ENCODE peak calls at places on chromosomes 1 and 21, in nine cellular contexts. E is tibial artery; N is cardiac muscle cell; Z is fibroblast of pulmonary artery; R is NB4; U is GM06990; G is lower leg skin; Y is IMR-90; F is CD4-positive, CD25-positive, alpha-beta regulatory T cell. K is an unnamed sample.

GRCh38 chr1:25922064-25922632 is 15.9 kb upstream of the STMN1 start:
- DNase-seq in E (no peak), N (no peak), Z (no peak), R (no peak), U (no peak), G (no peak), Y (no peak), F (no peak), K (no peak)

GRCh38 chr1:59285691-59286090 is 11.2 kb upstream of the FGGY start:
- DNase-seq in E (no peak), N (no peak), Z (no peak), R (peak; percentile 43), U (no peak), G (no peak), Y (peak; percentile 56), F (no peak), K (no peak)

GRCh38 chr1:179228783-179229213 is 679 bp downstream of the ABL2 start:
- DNase-seq in E (peak; percentile 37), N (peak; percentile 24), Z (no peak), R (peak; percentile 69), U (no peak), G (no peak), Y (peak; percentile 15), F (peak; percentile 1), K (peak; percentile 40)

GRCh38 chr1:29912413-29912812 is 676.1 kb downstream of the PTPRU start:
- DNase-seq in E (no peak), N (peak; percentile 56), Z (peak; percentile 45), R (peak; percentile 37), U (no peak), G (no peak), Y (peak; percentile 54), F (no peak), K (no peak)

GRCh38 chr1:167755568-167756145 is 33.9 kb downstream of the MPZL1 start:
- DNase-seq in E (no peak), N (no peak), Z (no peak), R (no peak), U (no peak), G (no peak), Y (no peak), F (no peak), K (no peak)

GRCh38 chr1:176559474-176560390 is 96.8 kb downstream of the PAPPA2 start:
- DNase-seq in E (peak; percentile 67), N (peak; percentile 71), Z (peak; percentile 66), R (peak; percentile 63), U (no peak), G (peak; percentile 51), Y (peak; percentile 53), F (no peak), K (no peak)

GRCh38 chr1:226135059-226135651 is 51.4 kb downstream of the ACBD3 start:
- DNase-seq in E (no peak), N (peak; percentile 50), Z (peak; percentile 47), R (no peak), U (no peak), G (no peak), Y (no peak), F (no peak), K (peak; percentile 45)

GRCh38 chr1:37035828-37036666 is 1.7 kb upstream of the GRIK3 start:
- DNase-seq in E (no peak), N (no peak), Z (no peak), R (peak; percentile 72), U (peak; percentile 30), G (no peak), Y (no peak), F (no peak), K (no peak)

GRCh38 chr1:53582211-53583020 is 123.2 kb downstream of the DMRTB1 start:
- DNase-seq in E (no peak), N (no peak), Z (no peak), R (no peak), U (no peak), G (no peak), Y (no peak), F (no peak), K (no peak)

GRCh38 chr1:178076607-178077006 is 17.3 kb upstream of the RASAL2 start:
- DNase-seq in E (no peak), N (no peak), Z (no peak), R (no peak), U (no peak), G (no peak), Y (no peak), F (no peak), K (no peak)

GRCh38 chr1:234168061-234168724 is 205.1 kb upstream of the COA6 start:
- DNase-seq in E (no peak), N (no peak), Z (no peak), R (no peak), U (no peak), G (no peak), Y (no peak), F (no peak), K (no peak)

GRCh38 chr21:40208960-40209359 is 341.7 kb downstream of the PCP4 start:
- DNase-seq in E (no peak), N (no peak), Z (no peak), R (no peak), U (no peak), G (no peak), Y (no peak), F (no peak), K (no peak)

GRCh38 chr1:215704089-215704860 is 137.2 kb downstream of the KCTD3 start:
- DNase-seq in E (no peak), N (peak; percentile 18), Z (peak; percentile 26), R (peak; percentile 55), U (no peak), G (no peak), Y (peak; percentile 66), F (no peak), K (no peak)

GRCh38 chr1:229229721-229230135 is 41.2 kb upstream of the RAB4A start:
- DNase-seq in E (peak; percentile 87), N (peak; percentile 89), Z (peak; percentile 85), R (peak; percentile 52), U (no peak), G (peak; percentile 89), Y (no peak), F (no peak), K (peak; percentile 61)

GRCh38 chr1:29686012-29686930 is 449.9 kb downstream of the PTPRU start:
- DNase-seq in E (no peak), N (no peak), Z (no peak), R (no peak), U (no peak), G (no peak), Y (no peak), F (no peak), K (no peak)

DNA sequence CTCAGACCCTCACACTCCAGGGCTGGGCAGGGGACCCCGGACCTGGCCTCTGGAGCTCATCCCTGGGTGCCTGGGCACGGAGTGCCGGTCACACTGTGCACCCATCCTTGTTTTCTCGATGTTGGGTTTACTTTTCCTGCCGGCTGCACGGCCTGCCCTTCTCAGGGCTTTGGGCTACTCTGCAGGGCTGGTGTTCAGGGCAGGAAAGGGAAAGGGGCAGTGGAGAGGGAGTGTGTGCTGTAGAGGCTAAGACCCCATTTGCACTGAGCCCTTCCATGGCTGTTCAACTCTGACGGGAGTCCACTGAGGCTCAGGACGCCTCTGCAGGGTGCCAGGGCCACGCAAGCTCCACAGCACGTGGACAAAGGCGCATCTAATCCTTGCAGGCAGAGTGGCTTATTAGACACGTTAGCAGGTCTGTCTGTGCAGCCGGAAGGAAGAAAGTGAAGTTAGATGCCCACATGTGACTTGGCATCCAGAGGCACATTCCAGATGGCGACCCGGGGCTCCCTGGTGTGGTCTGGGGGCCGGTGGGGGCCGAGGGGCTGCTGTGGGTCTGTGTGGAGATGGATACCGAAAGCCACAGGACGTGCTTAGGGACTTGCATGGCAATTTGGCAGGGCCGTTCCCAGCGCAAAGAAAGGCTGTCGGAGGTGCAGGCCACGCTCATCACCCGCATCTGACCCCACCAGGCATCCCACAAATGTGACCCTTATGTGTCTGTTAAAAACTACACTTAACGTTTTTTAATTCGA is 33.6 kb downstream of the COL18A1 start:
- DNase-seq in E (no peak), N (no peak), Z (no peak), R (no peak), U (no peak), G (no peak), Y (no peak), F (no peak), K (no peak)
- H3K4me3 ChIP-seq in E (peak overlapping the region; percentile 24), N (no peak overlapping the region), Z (no peak overlapping the region), R (no peak overlapping the region), U (no peak overlapping the region), G (no peak overlapping the region), Y (no peak overlapping the region), F (peak overlapping the region; percentile 32), K (peak overlapping the region; percentile 62)

GRCh38 chr1:61337981-61338848 is 255.9 kb downstream of the NFIA start:
- DNase-seq in E (peak; percentile 81), N (peak; percentile 92), Z (peak; percentile 91), R (peak; percentile 4), U (no peak), G (peak; percentile 67), Y (peak; percentile 75), F (no peak), K (peak; percentile 65)
- H3K4me3 ChIP-seq in E (peak overlapping the region; percentile 26), N (no peak overlapping the region), Z (peak overlapping the region; percentile 4), R (no peak overlapping the region), U (no peak overlapping the region), G (no peak overlapping the region), Y (no peak overlapping the region), F (no peak overlapping the region), K (peak overlapping the region; percentile 42)

GRCh38 chr1:76079475-76080227 is 5.1 kb downstream of the ST6GALNAC3 start:
- DNase-seq in E (no peak), N (no peak), Z (no peak), R (no peak), U (no peak), G (no peak), Y (no peak), F (no peak), K (no peak)

GRCh38 chr1:76073471-76073870 is 1.1 kb upstream of the ST6GALNAC3 start:
- DNase-seq in E (no peak), N (peak; percentile 88), Z (peak; percentile 82), R (no peak), U (no peak), G (no peak), Y (peak; percentile 84), F (no peak), K (no peak)

GRCh38 chr1:76075188-76075489 is 593 bp downstream of the ST6GALNAC3 start:
- DNase-seq in E (no peak), N (no peak), Z (no peak), R (no peak), U (no peak), G (no peak), Y (no peak), F (no peak), K (no peak)

GRCh38 chr1:76074321-76075187 is at the start of gene ST6GALNAC3:
- DNase-seq in E (peak; percentile 68), N (peak; percentile 64), Z (peak; percentile 64), R (no peak), U (peak; percentile 77), G (peak; percentile 52), Y (peak; percentile 47), F (peak; percentile 76), K (peak; percentile 78)

GRCh38 chr1:76075877-76076276 is 1.3 kb downstream of the ST6GALNAC3 start:
- DNase-seq in E (no peak), N (peak; percentile 38), Z (peak; percentile 79), R (peak; percentile 68), U (peak; percentile 48), G (no peak), Y (peak; percentile 9), F (no peak), K (no peak)
- H3K4me3 ChIP-seq in E (no peak overlapping the region), N (no peak overlapping the region), Z (peak overlapping the region; percentile 73), R (no peak overlapping the region), U (no peak overlapping the region), G (no peak overlapping the region), Y (no peak overlapping the region), F (no peak overlapping the region), K (peak overlapping the region; percentile 71)

DNA sequence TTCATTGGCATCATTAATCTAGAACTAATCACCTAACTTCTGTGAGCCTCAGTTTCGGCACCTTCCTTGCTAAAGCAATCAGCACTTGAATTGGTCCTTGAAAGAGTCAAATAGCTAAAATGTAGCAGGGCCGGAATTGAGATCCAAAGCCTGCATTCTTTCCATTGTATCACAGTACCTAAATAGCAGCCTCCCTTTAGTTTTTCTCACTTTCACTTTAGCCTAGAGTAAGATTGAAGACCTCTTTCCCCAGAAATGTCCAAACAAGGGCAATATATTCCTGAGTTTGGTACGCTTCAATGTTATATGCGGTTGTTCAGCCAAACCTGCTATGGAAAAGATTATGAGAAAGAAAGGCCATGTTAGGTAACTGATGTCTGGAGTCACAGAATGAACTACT is 121.9 kb upstream of the BMP8A start:
- DNase-seq in E (no peak), N (no peak), Z (no peak), R (no peak), U (no peak), G (no peak), Y (no peak), F (no peak), K (no peak)
- H3K4me3 ChIP-seq in E (no peak overlapping the region), N (no peak overlapping the region), Z (no peak overlapping the region), R (no peak overlapping the region), U (no peak overlapping the region), G (no peak overlapping the region), Y (no peak overlapping the region), F (no peak overlapping the region), K (no peak overlapping the region)